ENCODE peak calls at places on chromosome 15, in six cellular contexts. Y is mesendoderm, A is IMR-90, W is neuronal stem cell, V is mesenchymal stem cell, M is H9. Q is an unnamed sample. For H3K4me1, the result is how much of the 10 kb centered on the place peaks cover.

GRCh38 chr15:92930776-92931175 is 30.7 kb downstream of the CHD2 start:
- DNase-seq in Y (peak), V (peak), W (no peak), M (no peak), A (peak), Q (peak)

GRCh38 chr15:58299311-58299850 is 132.4 kb upstream of the LIPC start:
- DNase-seq in V (peak), A (peak), W (no peak), Y (no peak), M (no peak), Q (peak)

GRCh38 chr15:36254446-36254845 is 325.0 kb upstream of the CDIN1 start:
- DNase-seq in Y (no peak), M (no peak), V (no peak), W (no peak), A (no peak), Q (no peak)

GRCh38 chr15:40543631-40544294 is 21.1 kb downstream of the CCDC32 start:
- DNase-seq in V (peak), W (no peak), Y (no peak), A (no peak), M (no peak), Q (no peak)

GRCh38 chr15:60212536-60212935 is 185.2 kb downstream of the ANXA2 start:
- DNase-seq in V (no peak), A (no peak), W (no peak), M (peak), Y (peak), Q (peak)

GRCh38 chr15:69035205-69035917 is 20.9 kb downstream of the NOX5 start:
- DNase-seq in M (peak), A (no peak), Y (peak), V (no peak), W (no peak), Q (peak)

GRCh38 chr15:60004019-60004845 is at the start of gene FOXB1:
- DNase-seq in A (no peak), M (peak), W (peak), Y (peak), V (no peak), Q (peak)

GRCh38 chr15:76334438-76335004 is 2.1 kb upstream of the ISL2 start:
- DNase-seq in M (no peak), Y (no peak), A (no peak), V (no peak), W (no peak), Q (no peak)

GRCh38 chr15:77546870-77547269 is 85.8 kb downstream of the LINGO1 start:
- DNase-seq in W (no peak), A (no peak), M (no peak), Y (no peak), V (no peak), Q (peak)

GRCh38 chr15:59570364-59570763 is 41.2 kb upstream of the GCNT3 start:
- DNase-seq in M (no peak), V (no peak), W (no peak), A (no peak), Y (no peak), Q (peak)

GRCh38 chr15:40902605-40903561 is 8.6 kb downstream of the VPS18 start:
- DNase-seq in M (no peak), V (peak), A (no peak), Y (no peak), W (no peak), Q (peak)

GRCh38 chr15:70379938-70380337 is 282.2 kb upstream of the TLE3 start:
- DNase-seq in A (no peak), W (no peak), M (no peak), V (no peak), Y (no peak), Q (no peak)

GRCh38 chr15:79025201-79025600 is 65.4 kb downstream of the RASGRF1 start:
- DNase-seq in W (no peak), V (no peak), A (no peak), M (no peak), Y (peak), Q (no peak)

GRCh38 chr15:89177116-89177515 is 44.3 kb downstream of the RLBP1 start:
- DNase-seq in Y (no peak), W (no peak), M (no peak), V (no peak), A (no peak), Q (no peak)

GRCh38 chr15:33043636-33044035 is 150.9 kb downstream of the FMN1 start:
- DNase-seq in W (no peak), A (no peak), Y (no peak), M (no peak), V (no peak), Q (no peak)

GRCh38 chr15:40343512-40343911 is 2.8 kb upstream of the CCDC9B start:
- DNase-seq in V (peak), M (no peak), W (no peak), Y (no peak), A (peak), Q (no peak)

GRCh38 chr15:63985221-63986184 is 60.8 kb downstream of the DAPK2 start:
- DNase-seq in Y (no peak), W (no peak), V (no peak), M (no peak), A (peak), Q (no peak)
- H3K4me1 ChIP-seq in Y (under half), W (under half), V (under half), M (under half), A (under half), Q (under half)

GRCh38 chr15:30923429-30923828 is 19.7 kb downstream of the FAN1 start:
- DNase-seq in A (no peak), W (no peak), M (no peak), Y (no peak), V (no peak), Q (peak)
- H4K8ac ChIP-seq in A (no peak), W (no peak), M (no peak), Y (no peak), V (no peak), Q (no peak)

GRCh38 chr15:90200534-90201139 is 493 bp upstream of the SEMA4B start:
- DNase-seq in A (no peak), W (no peak), M (no peak), V (no peak), Y (no peak), Q (peak)
- H3K23ac ChIP-seq in A (peak), W (peak), M (no peak), V (no peak), Y (peak), Q (no peak)

GRCh38 chr15:26580943-26581342 is 191.9 kb downstream of the GABRB3 start:
- DNase-seq in M (no peak), W (no peak), Y (no peak), V (no peak), A (no peak), Q (no peak)
- H3K4me1 ChIP-seq in M (under half), W (under half), Y (under half), V (under half), A (under half), Q (under half)

GRCh38 chr15:56242576-56243116 is 1.0 kb downstream of the RFX7 start:
- DNase-seq in A (no peak), V (peak), M (no peak), Y (no peak), W (peak), Q (no peak)
- H4K8ac ChIP-seq in A (peak), V (no peak), M (no peak), Y (no peak), W (no peak), Q (no peak)

GRCh38 chr15:43513550-43513949 is 3.9 kb upstream of the MAP1A start:
- DNase-seq in A (peak), V (peak), W (no peak), Y (no peak), M (no peak), Q (no peak)

GRCh38 chr15:43509002-43509922 is 8.1 kb upstream of the MAP1A start:
- DNase-seq in Y (peak), V (peak), M (no peak), A (no peak), W (no peak), Q (no peak)

GRCh38 chr15:43509923-43510229 is 7.5 kb upstream of the MAP1A start:
- DNase-seq in A (no peak), M (no peak), W (no peak), Y (no peak), V (no peak), Q (no peak)

GRCh38 chr15:43510230-43511011 is 7.0 kb upstream of the MAP1A start:
- DNase-seq in A (peak), M (peak), W (peak), Y (peak), V (peak), Q (peak)

GRCh38 chr15:43511012-43511885 is 6.2 kb upstream of the MAP1A start:
- DNase-seq in M (peak), W (no peak), A (no peak), Y (peak), V (peak), Q (peak)
- H3K23ac ChIP-seq in M (no peak), W (peak), A (peak), Y (no peak), V (no peak), Q (no peak)

GRCh38 chr15:85025516-85026279 is 44.0 kb downstream of the PDE8A start:
- DNase-seq in W (no peak), M (no peak), Y (no peak), A (no peak), V (no peak), Q (no peak)

GRCh38 chr15:85028416-85028815 is 46.8 kb downstream of the PDE8A start:
- DNase-seq in A (no peak), W (no peak), Y (no peak), M (no peak), V (no peak), Q (no peak)

GRCh38 chr15:85027033-85027380 is 45.4 kb downstream of the PDE8A start:
- DNase-seq in V (peak), A (no peak), W (no peak), M (no peak), Y (no peak), Q (no peak)

GRCh38 chr15:85024509-85025336 is 43.1 kb downstream of the PDE8A start:
- DNase-seq in W (no peak), A (peak), Y (no peak), V (peak), M (no peak), Q (no peak)

GRCh38 chr15:85026304-85027032 is 44.8 kb downstream of the PDE8A start:
- DNase-seq in Y (no peak), V (peak), W (no peak), A (no peak), M (no peak), Q (no peak)
- H3K4me1 ChIP-seq in Y (under half), V (under half), W (under half), A (under half), M (under half), Q (under half)